ENCODE peak calls at places on chromosomes 5 and 9, in nine cellular contexts. I is T-helper 17 cell; E is activated CD4-positive, alpha-beta memory T cell treated with anti-CD3 and anti-CD28 coated beads for 36 hours; A is HuH-7.5; B is A549; F is stimulated activated CD4-positive, alpha-beta T cell treated with anti-CD3 and anti-CD28 coated beads, Interleukin-4, amount 100 ng/mL, for 24 hours; Z is mucosa of gallbladder; R is NCI-H2029; C is Peyer's patch. J is an unnamed sample.

GRCh38 chr5:67030289-67031069 is 166.1 kb downstream of the CD180 start:
- DNase-seq in A (no peak), F (no peak), C (no peak), E (no peak), R (no peak), B (no peak), I (no peak), Z (no peak), J (no peak)

GRCh38 chr9:116323012-116323411 is 169.4 kb downstream of the PAPPA start:
- DNase-seq in I (no peak), B (no peak), A (no peak), E (no peak), Z (no peak), C (no peak), F (no peak), R (peak), J (no peak)

GRCh38 chr5:150428106-150428876 is 15.6 kb upstream of the CD74 start:
- DNase-seq in E (no peak), B (no peak), R (no peak), C (peak), A (peak), F (no peak), I (no peak), Z (peak), J (no peak)

GRCh38 chr5:151620463-151620844 is 29.3 kb upstream of the FAT2 start:
- DNase-seq in R (no peak), Z (no peak), B (no peak), F (no peak), C (no peak), A (no peak), E (no peak), I (no peak), J (no peak)

GRCh38 chr5:105101597-105101996 is 1539.0 kb upstream of the NUDT12 start:
- DNase-seq in I (no peak), E (no peak), A (no peak), R (no peak), F (no peak), C (no peak), Z (no peak), B (no peak), J (no peak)

GRCh38 chr9:131588396-131588795 is 43.1 kb downstream of the PRRT1B start:
- DNase-seq in I (no peak), B (no peak), Z (no peak), A (no peak), F (no peak), E (no peak), R (no peak), C (no peak), J (no peak)

GRCh38 chr5:54743997-54744788 is 226.6 kb downstream of the SNX18 start:
- DNase-seq in B (no peak), I (peak), E (peak), Z (peak), C (peak), F (peak), A (no peak), R (peak), J (no peak)

GRCh38 chr5:161547573-161548471 is 1.3 kb upstream of the GABRB2 start:
- DNase-seq in F (no peak), A (no peak), Z (no peak), B (no peak), E (no peak), C (no peak), I (no peak), R (no peak), J (no peak)

GRCh38 chr5:116766470-116766947 is 191.9 kb upstream of the SEMA6A start:
- DNase-seq in A (peak), R (no peak), F (no peak), B (peak), I (no peak), E (peak), Z (peak), C (no peak), J (no peak)

GRCh38 chr5:179455320-179455719 is 95.0 kb upstream of the RUFY1 start:
- DNase-seq in E (no peak), A (no peak), Z (no peak), I (no peak), F (no peak), B (no peak), C (no peak), R (no peak), J (no peak)

GRCh38 chr9:125153712-125154367 is 10.5 kb upstream of the SCAI start:
- DNase-seq in I (no peak), F (no peak), E (no peak), C (no peak), R (no peak), Z (no peak), B (no peak), A (no peak), J (no peak)

J was measured in LNCaP clone FGC.